ENCODE peak calls at places on chromosomes 3 and 15, in seven cellular contexts. R is SK-N-SH, O is mammary epithelial cell, F is uterus, L is IMR-90, N is esophagus squamous epithelium, Y is keratinocyte. A is an unnamed sample. For H3K9me3, the result is how much of the 10 kb centered on the place peaks cover.

GRCh38 chr3:182740710-182741109 is 52.6 kb upstream of the ATP11B start:
- DNase-seq in N (no peak), F (no peak), L (no peak), O (peak), R (no peak), Y (no peak), A (no peak)

GRCh38 chr3:183274609-183275008 is 21.6 kb downstream of the B3GNT5 start:
- DNase-seq in O (peak), Y (no peak), R (no peak), L (no peak), F (no peak), N (no peak), A (peak)

GRCh38 chr3:33146791-33147445 is 33.1 kb downstream of the CRTAP start:
- DNase-seq in N (no peak), Y (no peak), L (peak), F (no peak), O (no peak), R (no peak), A (peak)

GRCh38 chr3:45110185-45110833 is 35.9 kb downstream of the CDCP1 start:
- DNase-seq in L (no peak), N (no peak), F (no peak), O (no peak), Y (no peak), R (no peak), A (no peak)

GRCh38 chr15:40500584-40501330 is 30.0 kb downstream of the CHST14 start:
- DNase-seq in L (peak), F (no peak), O (peak), Y (no peak), N (no peak), R (no peak), A (peak)

GRCh38 chr3:146026547-146026946 is 134.4 kb downstream of the PLOD2 start:
- DNase-seq in Y (no peak), R (no peak), L (no peak), F (no peak), N (no peak), O (no peak), A (no peak)

GRCh38 chr3:73074681-73075305 is 13.3 kb downstream of the EBLN2 start:
- DNase-seq in N (no peak), L (no peak), F (no peak), R (no peak), O (no peak), Y (no peak), A (peak)

GRCh38 chr15:29352402-29352801 is 82.8 kb upstream of the NSMCE3 start:
- DNase-seq in L (no peak), O (no peak), R (no peak), N (no peak), Y (no peak), F (no peak), A (no peak)

GRCh38 chr3:140470962-140471361 is 206.9 kb upstream of the TRIM42 start:
- DNase-seq in N (no peak), L (no peak), Y (no peak), F (no peak), O (no peak), R (peak), A (no peak)

GRCh38 chr3:39154323-39155021 is 1.1 kb upstream of the CSRNP1 start:
- DNase-seq in L (no peak), F (peak), Y (no peak), R (no peak), N (no peak), O (no peak), A (no peak)

GRCh38 chr3:37243811-37244748 is 69.7 kb upstream of the LRRFIP2 start:
- DNase-seq in R (peak), L (peak), F (peak), Y (no peak), O (peak), N (peak), A (peak)

GRCh38 chr3:32570426-32571191 is at the start of gene DYNC1LI1:
- DNase-seq in F (peak), Y (peak), O (peak), N (peak), R (peak), L (peak), A (peak)

GRCh38 chr3:57128863-57129602 is 36.1 kb downstream of the IL17RD start:
- DNase-seq in O (no peak), F (no peak), N (no peak), Y (no peak), L (no peak), R (no peak), A (no peak)

GRCh38 chr15:31346367-31347066 is 19.9 kb downstream of the KLF13 start:
- DNase-seq in Y (no peak), L (no peak), N (no peak), F (no peak), O (no peak), R (no peak), A (no peak)

GRCh38 chr3:57184516-57184915 is 15.3 kb downstream of the HESX1 start:
- DNase-seq in R (peak), Y (no peak), O (no peak), L (no peak), N (no peak), F (no peak), A (no peak)

GRCh38 chr3:136404056-136404455 is 153.9 kb downstream of the PCCB start:
- DNase-seq in F (no peak), R (no peak), Y (no peak), L (no peak), O (no peak), N (no peak), A (no peak)

GRCh38 chr3:193016437-193016887 is 98.8 kb upstream of the MB21D2 start:
- DNase-seq in N (no peak), O (peak), Y (no peak), F (peak), R (no peak), L (no peak), A (peak)

GRCh38 chr3:132660745-132661067 is 577 bp downstream of the UBA5 start:
- DNase-seq in R (peak), Y (no peak), F (no peak), L (peak), N (no peak), O (no peak), A (peak)

GRCh38 chr3:23219552-23219951 is 16.4 kb downstream of the UBE2E2 start:
- DNase-seq in Y (no peak), N (no peak), F (no peak), R (no peak), O (no peak), L (no peak), A (no peak)

GRCh38 chr3:108130705-108131104 is 39.9 kb upstream of the CD47 start:
- DNase-seq in N (no peak), Y (no peak), L (peak), F (no peak), R (no peak), O (peak), A (peak)

GRCh38 chr3:169466990-169467389 is 196.5 kb downstream of the MECOM start:
- DNase-seq in O (no peak), F (no peak), N (no peak), L (no peak), Y (no peak), R (no peak), A (no peak)

GRCh38 chr3:141233457-141234161 is 2.0 kb downstream of the PXYLP1 start:
- DNase-seq in N (no peak), L (no peak), O (no peak), F (no peak), Y (no peak), R (no peak), A (no peak)

GRCh38 chr3:124965413-124965812 is 30.9 kb upstream of the MUC13 start:
- DNase-seq in R (no peak), O (no peak), F (no peak), Y (no peak), N (no peak), L (peak), A (no peak)

GRCh38 chr3:59708202-59708601 is 658.4 kb upstream of the CFAP20DC start:
- DNase-seq in L (no peak), O (no peak), N (no peak), R (no peak), Y (no peak), F (no peak), A (no peak)

GRCh38 chr15:98513428-98513991 is 134.8 kb upstream of the IGF1R start:
- DNase-seq in Y (no peak), R (no peak), L (no peak), F (no peak), N (no peak), O (no peak), A (no peak)

GRCh38 chr3:56130036-56130435 is 338.2 kb downstream of the ERC2 start:
- DNase-seq in N (no peak), F (no peak), L (no peak), R (no peak), Y (no peak), O (no peak), A (no peak)

GRCh38 chr3:12437223-12437605 is 47.1 kb upstream of the TSEN2 start:
- DNase-seq in O (no peak), N (no peak), R (no peak), F (no peak), Y (no peak), L (no peak), A (no peak)

GRCh38 chr3:183349421-183350157 is 78.8 kb downstream of the MCF2L2 start:
- DNase-seq in O (no peak), Y (no peak), N (no peak), F (no peak), R (no peak), L (no peak), A (no peak)

GRCh38 chr3:56837196-56837955 is 35.6 kb upstream of the ARHGEF3 start:
- DNase-seq in N (no peak), O (peak), R (no peak), L (no peak), Y (no peak), F (no peak), A (no peak)

GRCh38 chr15:51708013-51708412 is 26.7 kb downstream of the SCG3 start:
- DNase-seq in O (no peak), N (no peak), F (peak), Y (no peak), L (no peak), R (no peak), A (no peak)

GRCh38 chr3:141368925-141369794 is 856 bp downstream of the ZBTB38 start:
- DNase-seq in N (no peak), R (no peak), O (no peak), F (no peak), L (peak), Y (no peak), A (peak)

GRCh38 chr3:183698760-183699159 is 1.2 kb downstream of the YEATS2 start:
- DNase-seq in R (no peak), Y (no peak), L (peak), F (no peak), N (no peak), O (no peak), A (peak)

GRCh38 chr15:78931439-78931981 is 13.3 kb downstream of the CTSH start:
- DNase-seq in Y (no peak), N (no peak), R (no peak), O (no peak), L (no peak), F (no peak), A (no peak)
- TF ChIP-seq CTCF in Y (no peak), N (no peak), R (no peak), O (no peak), L (no peak), F (no peak), A (no peak)

GRCh38 chr15:83784975-83785374 is 131.1 kb downstream of the ADAMTSL3 start:
- DNase-seq in O (peak), L (peak), R (no peak), N (no peak), Y (peak), F (no peak), A (peak)

GRCh38 chr15:83783227-83783626 is 129.3 kb downstream of the ADAMTSL3 start:
- DNase-seq in R (no peak), L (no peak), F (no peak), O (no peak), N (no peak), Y (no peak), A (no peak)

GRCh38 chr15:83786336-83786735 is 132.4 kb downstream of the ADAMTSL3 start:
- DNase-seq in Y (no peak), R (no peak), N (no peak), F (no peak), L (no peak), O (no peak), A (no peak)
- H3K9me3 ChIP-seq in Y (under half), R (under half), N (under half), F (under half), L (under half), O (under half), A (under half)

GRCh38 chr3:69326821-69327433 is 59.0 kb downstream of the FRMD4B start:
- DNase-seq in L (no peak), O (no peak), Y (no peak), R (no peak), N (no peak), F (no peak), A (no peak)

GRCh38 chr3:69322110-69322509 is 63.8 kb downstream of the FRMD4B start:
- DNase-seq in R (no peak), N (no peak), F (no peak), O (no peak), L (no peak), Y (no peak), A (no peak)

GRCh38 chr3:69323941-69324340 is 61.9 kb downstream of the FRMD4B start:
- DNase-seq in N (no peak), R (no peak), Y (no peak), O (no peak), L (no peak), F (no peak), A (no peak)

GRCh38 chr3:69325151-69325550 is 60.7 kb downstream of the FRMD4B start:
- DNase-seq in R (no peak), N (no peak), F (no peak), O (no peak), Y (no peak), L (no peak), A (no peak)

GRCh38 chr3:69324362-69325025 is 61.4 kb downstream of the FRMD4B start:
- DNase-seq in F (no peak), Y (no peak), O (no peak), R (peak), L (no peak), N (no peak), A (no peak)
- TF ChIP-seq CTCF in F (no peak), Y (peak), O (peak), R (peak), L (no peak), N (peak), A (no peak)

GRCh38 chr3:79618883-79619282 is 148.9 kb downstream of the ROBO1 start:
- DNase-seq in R (no peak), L (no peak), Y (peak), N (no peak), O (peak), F (no peak), A (no peak)
- H3K9me3 ChIP-seq in R (under half), L (under half), Y (under half), N (under half), O (under half), F (under half), A (under half)

A was measured in astrocyte.